ENCODE peak calls at places on chromosome 15, in ten cellular contexts. B is HCT116, T is thoracic aorta, N is neuronal stem cell, S is psoas muscle, C is IMR-90, R is left ventricle myocardium inferior, W is tibial nerve, Q is ovary, H is A549. E is an unnamed sample.

GRCh38 chr15:33211409-33211808 is 16.9 kb upstream of the FMN1 start:
- DNase-seq in N (no peak), S (no peak), W (peak; percentile 71), C (no peak), Q (no peak), T (no peak), B (no peak), R (no peak), H (no peak), E (no peak)

GRCh38 chr15:58889363-58889762 is 44.1 kb downstream of the SLTM start:
- DNase-seq in S (no peak), R (no peak), C (no peak), H (no peak), N (no peak), T (no peak), Q (no peak), W (no peak), B (no peak), E (no peak)

GRCh38 chr15:31403606-31404005 is 77.0 kb downstream of the KLF13 start:
- DNase-seq in W (no peak), C (peak; percentile 50), B (no peak), Q (no peak), R (no peak), H (no peak), N (no peak), T (no peak), S (no peak), E (no peak)

GRCh38 chr15:98070132-98070531 is 109.6 kb downstream of the ARRDC4 start:
- DNase-seq in W (no peak), R (no peak), N (no peak), S (no peak), B (no peak), Q (no peak), T (no peak), C (no peak), H (no peak), E (no peak)

GRCh38 chr15:58190419-58190818 is 52.2 kb downstream of the AQP9 start:
- DNase-seq in H (peak; percentile 12), C (peak; percentile 6), Q (no peak), R (no peak), T (no peak), W (no peak), N (no peak), S (no peak), B (peak; percentile 7), E (no peak)

GRCh38 chr15:78996876-78997275 is 52.0 kb upstream of the CTSH start:
- DNase-seq in T (no peak), Q (no peak), N (no peak), R (no peak), W (no peak), S (no peak), C (no peak), H (peak; percentile 73), B (no peak), E (no peak)

GRCh38 chr15:45522179-45522930 is at the start of gene SLC30A4:
- DNase-seq in W (peak; percentile 44), N (peak; percentile 48), R (peak; percentile 71), S (peak; percentile 78), T (peak; percentile 7), Q (peak; percentile 79), H (peak; percentile 45), C (peak; percentile 42), B (no peak), E (peak; percentile 64)

GRCh38 chr15:84572231-84572630 is 28.6 kb upstream of the ZSCAN2 start:
- DNase-seq in H (no peak), C (no peak), B (no peak), T (no peak), Q (no peak), N (no peak), R (no peak), S (no peak), W (no peak), E (no peak)

GRCh38 chr15:79453446-79453845 is 21.3 kb downstream of the MINAR1 start:
- DNase-seq in C (no peak), Q (no peak), T (no peak), W (no peak), H (no peak), B (no peak), S (no peak), R (no peak), N (no peak), E (no peak)

GRCh38 chr15:49686626-49687025 is 65.8 kb downstream of the DTWD1 start:
- DNase-seq in H (no peak), S (no peak), R (no peak), N (no peak), C (peak; percentile 32), W (no peak), B (no peak), Q (no peak), T (no peak), E (no peak)

GRCh38 chr15:90598053-90598577 is 68.4 kb downstream of the CRTC3 start:
- DNase-seq in N (no peak), Q (peak; percentile 57), T (no peak), W (peak; percentile 68), C (no peak), B (no peak), S (peak; percentile 44), H (peak; percentile 56), R (peak; percentile 53), E (no peak)
- H3K4me1 ChIP-seq in N (no peaks in the 10 kb centered on the region), Q (peaks cover 22% of the 10 kb centered on the region), T (peaks cover 45% of the 10 kb centered on the region), W (peaks cover 63% of the 10 kb centered on the region), C (peaks cover 20% of the 10 kb centered on the region), B (peaks cover 4% of the 10 kb centered on the region), S (peaks cover 49% of the 10 kb centered on the region), H (peaks cover 35% of the 10 kb centered on the region), R (peaks cover 60% of the 10 kb centered on the region), E (peaks cover 2% of the 10 kb centered on the region)

GRCh38 chr15:74179983-74180688 is 6.6 kb downstream of the ISLR start:
- DNase-seq in H (peak; percentile 55), B (no peak), Q (no peak), R (peak; percentile 44), W (no peak), T (no peak), S (peak; percentile 65), N (no peak), C (peak; percentile 37), E (no peak)

GRCh38 chr15:74179101-74179841 is 5.8 kb downstream of the ISLR start:
- DNase-seq in Q (peak; percentile 89), S (peak; percentile 85), R (peak; percentile 78), C (peak; percentile 86), T (peak; percentile 77), B (no peak), H (peak; percentile 76), N (no peak), W (peak; percentile 40), E (no peak)

GRCh38 chr15:74176262-74177208 is 3.0 kb downstream of the ISLR start:
- DNase-seq in Q (peak; percentile 24), H (no peak), N (no peak), R (peak; percentile 10), W (no peak), S (no peak), T (no peak), C (no peak), B (no peak), E (peak; percentile 22)

GRCh38 chr15:74180689-74181602 is 7.4 kb downstream of the ISLR start:
- DNase-seq in H (no peak), N (no peak), W (no peak), Q (no peak), T (no peak), S (no peak), R (no peak), C (no peak), B (no peak), E (no peak)

GRCh38 chr15:74178326-74179100 is 5.0 kb downstream of the ISLR start:
- DNase-seq in H (no peak), T (no peak), S (no peak), B (no peak), N (no peak), Q (peak; percentile 26), R (no peak), C (no peak), W (no peak), E (no peak)
- H3K4me1 ChIP-seq in H (peaks cover 64% of the 10 kb centered on the region), T (peaks cover 35% of the 10 kb centered on the region), S (no peaks in the 10 kb centered on the region), B (peaks cover 8% of the 10 kb centered on the region), N (peaks cover 28% of the 10 kb centered on the region), Q (peaks cover 39% of the 10 kb centered on the region), R (peaks cover 67% of the 10 kb centered on the region), C (peaks cover 30% of the 10 kb centered on the region), W (peaks cover 76% of the 10 kb centered on the region), E (no peaks in the 10 kb centered on the region)

GRCh38 chr15:99427210-99427609 is 138.6 kb upstream of the MEF2A start:
- DNase-seq in B (no peak), T (no peak), Q (no peak), N (no peak), C (no peak), R (no peak), W (no peak), H (no peak), S (no peak), E (no peak)

GRCh38 chr15:99424131-99424571 is 141.6 kb upstream of the MEF2A start:
- DNase-seq in Q (peak; percentile 5), B (no peak), R (no peak), H (no peak), W (no peak), S (no peak), T (no peak), C (no peak), N (no peak), E (no peak)

GRCh38 chr15:99426431-99427105 is 139.2 kb upstream of the MEF2A start:
- DNase-seq in Q (peak; percentile 9), T (no peak), C (no peak), B (no peak), H (no peak), R (peak; percentile 13), N (no peak), W (no peak), S (no peak), E (no peak)

GRCh38 chr15:99424978-99425665 is 140.7 kb upstream of the MEF2A start:
- DNase-seq in N (no peak), H (no peak), W (peak; percentile 20), R (peak; percentile 55), S (no peak), B (no peak), Q (peak; percentile 17), T (peak; percentile 40), C (peak; percentile 90), E (no peak)

DNA sequence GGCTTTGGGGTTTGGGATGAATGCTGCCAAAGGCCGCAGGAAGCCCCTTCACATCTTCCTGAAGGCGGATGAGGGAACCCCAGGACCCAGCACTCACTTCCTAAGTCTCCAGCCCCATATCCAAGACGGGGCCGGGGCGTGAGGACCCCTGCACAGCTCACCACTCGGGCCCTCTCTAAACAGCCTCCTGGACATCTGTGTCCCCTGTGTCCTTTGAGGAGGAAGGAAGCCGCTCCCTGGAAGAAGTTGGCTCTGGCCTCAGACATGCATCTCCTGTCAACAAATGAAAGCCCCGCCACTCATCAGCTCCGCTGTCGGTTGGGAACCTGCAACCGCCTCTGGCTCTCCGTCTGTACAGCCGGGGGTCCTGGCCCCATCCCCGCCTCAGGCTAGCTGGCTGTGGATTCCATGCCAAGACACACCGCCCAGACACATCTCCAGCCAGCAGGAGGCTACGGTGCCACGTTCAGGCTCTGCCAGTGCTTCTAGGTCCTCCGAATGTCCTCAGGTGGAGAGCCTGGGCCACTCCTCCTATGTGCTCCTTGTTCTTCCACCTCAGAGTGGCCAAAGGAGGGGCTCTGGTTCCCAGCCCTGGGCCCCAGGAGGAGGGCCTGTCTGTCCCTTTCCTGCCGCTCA is 140.0 kb upstream of the MEF2A start:
- DNase-seq in W (no peak), S (no peak), C (no peak), H (peak; percentile 24), T (no peak), B (no peak), R (peak; percentile 28), N (no peak), Q (peak; percentile 10), E (no peak)
- H3K4me1 ChIP-seq in W (peaks cover 13% of the 10 kb centered on the region), S (peaks cover 18% of the 10 kb centered on the region), C (peaks cover 13% of the 10 kb centered on the region), H (peaks cover 7% of the 10 kb centered on the region), T (peaks cover 16% of the 10 kb centered on the region), B (peaks cover 3% of the 10 kb centered on the region), R (peaks cover 46% of the 10 kb centered on the region), N (peaks cover 3% of the 10 kb centered on the region), Q (peaks cover 3% of the 10 kb centered on the region), E (peaks cover 5% of the 10 kb centered on the region)

GRCh38 chr15:71387825-71388224 is 272.6 kb downstream of the THSD4 start:
- DNase-seq in N (no peak), W (no peak), R (no peak), T (no peak), B (no peak), C (no peak), H (no peak), Q (no peak), S (no peak), E (no peak)
- H3K4me1 ChIP-seq in N (no peaks in the 10 kb centered on the region), W (peaks cover 6% of the 10 kb centered on the region), R (peaks cover 63% of the 10 kb centered on the region), T (peaks cover 7% of the 10 kb centered on the region), B (peaks cover 11% of the 10 kb centered on the region), C (peaks cover 16% of the 10 kb centered on the region), H (peaks cover 40% of the 10 kb centered on the region), Q (no peaks in the 10 kb centered on the region), S (peaks cover 19% of the 10 kb centered on the region), E (peaks cover 51% of the 10 kb centered on the region)